ENCODE peak calls at places on chromosomes 12 and 14, in five cellular contexts. E, N, H, F and Z are unnamed samples.

GRCh38 chr14:22268875-22269274 is 320.1 kb downstream of the DAD1 start:
- DNase-seq in E (no peak), N (no peak), H (no peak), F (peak; percentile 54), Z (no peak)

GRCh38 chr14:49882826-49883694 is 9.8 kb upstream of the ARF6 start:
- DNase-seq in E (no peak), N (no peak), H (no peak), F (no peak), Z (no peak)

GRCh38 chr14:33675415-33676130 is 275.3 kb downstream of the EGLN3 start:
- DNase-seq in E (no peak), N (no peak), H (no peak), F (peak; percentile 44), Z (no peak)

GRCh38 chr12:12941450-12942350 is 10.3 kb downstream of the GPRC5D start:
- DNase-seq in E (no peak), N (no peak), H (no peak), F (no peak), Z (no peak)

GRCh38 chr12:54879579-54879978 is 25.3 kb downstream of the MUCL1 start:
- DNase-seq in E (no peak), N (no peak), H (no peak), F (no peak), Z (no peak)

GRCh38 chr14:37197421-37198272 is at the start of gene MIPOL1:
- DNase-seq in E (no peak), N (peak; percentile 92), H (peak; percentile 82), F (peak; percentile 81), Z (peak; percentile 88)

GRCh38 chr12:74509886-74510285 is 27.7 kb upstream of the ATXN7L3B start:
- DNase-seq in E (no peak), N (no peak), H (no peak), F (no peak), Z (no peak)

GRCh38 chr12:96190403-96191170 is 3.6 kb upstream of the ELK3 start:
- DNase-seq in E (no peak), N (no peak), H (no peak), F (peak; percentile 55), Z (no peak)

GRCh38 chr12:1122803-1123202 is 131.8 kb downstream of the ERC1 start:
- DNase-seq in E (peak; percentile 38), N (no peak), H (no peak), F (no peak), Z (no peak)

GRCh38 chr14:81728447-81728846 is 194.8 kb upstream of the SEL1L start:
- DNase-seq in E (no peak), N (no peak), H (no peak), F (no peak), Z (no peak)

GRCh38 chr12:67633708-67634107 is 14.8 kb upstream of the DYRK2 start:
- DNase-seq in E (no peak), N (no peak), H (no peak), F (no peak), Z (peak; percentile 54)

GRCh38 chr14:88352299-88353097 is 29.4 kb upstream of the KCNK10 start:
- DNase-seq in E (no peak), N (no peak), H (peak; percentile 55), F (peak; percentile 22), Z (no peak)

GRCh38 chr12:68815232-68815927 is 7.4 kb downstream of the MDM2 start:
- DNase-seq in E (no peak), N (no peak), H (no peak), F (no peak), Z (no peak)